ENCODE peak calls at places on chromosomes 13 and 19, in six cellular contexts. U is IMR-90, S is neuronal stem cell, L is H1, Y is mesenchymal stem cell, D is trophoblast cell. N is an unnamed sample.

GRCh38 chr19:39943586-39943985 is 9.2 kb upstream of the FCGBP start:
- DNase-seq in D (no peak), U (no peak), S (no peak), Y (no peak), L (no peak), N (no peak)

GRCh38 chr19:9936151-9937000 is at the start of gene OLFM2:
- DNase-seq in D (no peak), S (peak), Y (no peak), U (no peak), L (no peak), N (peak)

GRCh38 chr19:48480476-48481190 is 11.5 kb downstream of the CYTH2 start:
- DNase-seq in L (no peak), U (no peak), Y (no peak), D (no peak), S (no peak), N (no peak)

GRCh38 chr19:1376415-1376805 is 7.3 kb upstream of the NDUFS7 start:
- DNase-seq in D (no peak), U (no peak), Y (no peak), S (no peak), L (no peak), N (no peak)

GRCh38 chr19:1074512-1075283 is 7.7 kb downstream of the ARHGAP45 start:
- DNase-seq in D (peak), Y (no peak), U (no peak), L (no peak), S (no peak), N (no peak)

GRCh38 chr19:3565177-3565576 is 7.6 kb upstream of the HMG20B start:
- DNase-seq in D (peak), Y (peak), L (no peak), U (peak), S (no peak), N (no peak)

GRCh38 chr19:43754562-43755255 is at the start of gene SMG9:
- DNase-seq in Y (peak), U (peak), L (peak), D (peak), S (peak), N (peak)

GRCh38 chr13:27007166-27007565 is 164.4 kb downstream of the USP12 start:
- DNase-seq in D (no peak), Y (no peak), L (no peak), U (no peak), S (no peak), N (no peak)

GRCh38 chr19:50333737-50334617 is 4.8 kb upstream of the KCNC3 start:
- DNase-seq in U (no peak), Y (peak), D (peak), L (no peak), S (no peak), N (peak)

GRCh38 chr19:13243971-13244370 is 93.8 kb downstream of the IER2 start:
- DNase-seq in D (no peak), Y (no peak), L (no peak), U (no peak), S (no peak), N (no peak)

GRCh38 chr19:32631381-32631780 is 43.6 kb downstream of the ANKRD27 start:
- DNase-seq in Y (no peak), D (peak), U (no peak), L (no peak), S (no peak), N (no peak)

GRCh38 chr13:42777476-42777875 is 3.9 kb upstream of the FAM216B start:
- DNase-seq in D (no peak), S (no peak), Y (no peak), L (no peak), U (peak), N (no peak)

GRCh38 chr13:51313619-51314018 is 25.9 kb upstream of the SERPINE3 start:
- DNase-seq in D (no peak), U (no peak), Y (no peak), L (no peak), S (no peak), N (no peak)

GRCh38 chr19:41296323-41296935 is 13.5 kb upstream of the CCDC97 start:
- DNase-seq in U (no peak), S (no peak), L (no peak), Y (peak), D (peak), N (no peak)

GRCh38 chr19:46373573-46374359 is 26.9 kb downstream of the PPP5C start:
- DNase-seq in L (peak), U (peak), S (peak), Y (peak), D (peak), N (peak)

GRCh38 chr13:58999851-59000250 is 1163.9 kb downstream of the DIAPH3 start:
- DNase-seq in Y (no peak), U (no peak), S (no peak), D (no peak), L (no peak), N (no peak)

GRCh38 chr19:4930664-4931063 is 21.4 kb downstream of the UHRF1 start:
- DNase-seq in U (peak), L (no peak), D (no peak), Y (peak), S (no peak), N (no peak)

GRCh38 chr19:14503285-14503684 is 7.4 kb upstream of the GIPC1 start:
- DNase-seq in Y (no peak), D (no peak), U (no peak), S (no peak), L (no peak), N (no peak)

GRCh38 chr13:44116562-44117315 is 237.0 kb downstream of the LACC1 start:
- DNase-seq in Y (peak), L (no peak), S (no peak), D (no peak), U (peak), N (no peak)

GRCh38 chr13:67184247-67184646 is 45.9 kb downstream of the PCDH9 start:
- DNase-seq in L (no peak), Y (no peak), U (no peak), D (no peak), S (no peak), N (no peak)

GRCh38 chr13:31477961-31478360 is 261.4 kb upstream of the RXFP2 start:
- DNase-seq in D (no peak), Y (no peak), S (no peak), L (no peak), U (peak), N (no peak)

GRCh38 chr13:40161008-40161694 is 505.3 kb downstream of the FOXO1 start:
- DNase-seq in D (no peak), S (no peak), Y (peak), U (no peak), L (no peak), N (no peak)

GRCh38 chr13:93227906-93228801 is 1.5 kb downstream of the GPC6 start:
- DNase-seq in S (peak), L (no peak), Y (peak), U (peak), D (no peak), N (peak)

GRCh38 chr13:84658881-84659661 is 776.8 kb upstream of the SLITRK1 start:
- DNase-seq in Y (no peak), D (no peak), L (no peak), U (peak), S (no peak), N (no peak)

GRCh38 chr13:44243198-44243852 is 130.3 kb upstream of the SERP2 start:
- DNase-seq in Y (peak), U (peak), S (peak), D (peak), L (peak), N (peak)

GRCh38 chr19:1880611-1881392 is 4.5 kb downstream of the ABHD17A start:
- DNase-seq in Y (no peak), D (no peak), U (no peak), S (no peak), L (no peak), N (peak)

GRCh38 chr13:94121686-94122085 is 357.8 kb downstream of the DCT start:
- DNase-seq in U (peak), L (no peak), D (no peak), S (no peak), Y (peak), N (no peak)

GRCh38 chr13:21113851-21114306 is 52.5 kb upstream of the LATS2 start:
- DNase-seq in Y (no peak), U (no peak), D (no peak), S (no peak), L (no peak), N (no peak)

GRCh38 chr13:33034061-33034460 is 17.8 kb downstream of the KL start:
- DNase-seq in U (no peak), D (no peak), S (no peak), Y (no peak), L (no peak), N (no peak)

DNA sequence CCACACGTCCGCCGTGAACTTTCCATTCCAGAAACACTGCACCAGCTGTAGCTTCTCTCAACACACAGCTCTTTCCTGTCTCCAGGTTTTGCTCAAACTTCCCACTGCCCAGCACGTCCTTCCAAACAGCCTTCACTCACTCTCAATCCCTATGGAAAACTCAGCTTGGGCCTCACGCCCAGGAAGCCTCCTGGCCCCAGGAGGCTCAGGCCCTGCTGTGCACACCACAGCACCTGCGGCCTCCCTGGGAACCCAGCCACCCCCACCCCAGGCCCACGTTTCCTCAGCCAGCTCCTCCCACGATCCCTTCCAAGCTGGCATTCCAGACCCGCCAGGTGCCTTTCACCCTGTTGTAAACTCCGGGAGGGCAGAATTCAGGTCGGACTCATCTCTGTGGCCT is 35.2 kb downstream of the C13orf46 start:
- DNase-seq in L (no peak), D (no peak), U (no peak), S (no peak), Y (no peak), N (no peak)
- H3K14ac ChIP-seq in L (no peak), D (no peak), U (no peak), S (no peak), Y (no peak), N (no peak)

GRCh38 chr19:35069706-35070105 is 28.2 kb downstream of the HPN start:
- DNase-seq in U (peak), S (no peak), L (no peak), Y (no peak), D (no peak), N (no peak)
- H2BK120ac ChIP-seq in U (no peak), S (no peak), L (peak), Y (no peak), D (no peak), N (no peak)

DNA sequence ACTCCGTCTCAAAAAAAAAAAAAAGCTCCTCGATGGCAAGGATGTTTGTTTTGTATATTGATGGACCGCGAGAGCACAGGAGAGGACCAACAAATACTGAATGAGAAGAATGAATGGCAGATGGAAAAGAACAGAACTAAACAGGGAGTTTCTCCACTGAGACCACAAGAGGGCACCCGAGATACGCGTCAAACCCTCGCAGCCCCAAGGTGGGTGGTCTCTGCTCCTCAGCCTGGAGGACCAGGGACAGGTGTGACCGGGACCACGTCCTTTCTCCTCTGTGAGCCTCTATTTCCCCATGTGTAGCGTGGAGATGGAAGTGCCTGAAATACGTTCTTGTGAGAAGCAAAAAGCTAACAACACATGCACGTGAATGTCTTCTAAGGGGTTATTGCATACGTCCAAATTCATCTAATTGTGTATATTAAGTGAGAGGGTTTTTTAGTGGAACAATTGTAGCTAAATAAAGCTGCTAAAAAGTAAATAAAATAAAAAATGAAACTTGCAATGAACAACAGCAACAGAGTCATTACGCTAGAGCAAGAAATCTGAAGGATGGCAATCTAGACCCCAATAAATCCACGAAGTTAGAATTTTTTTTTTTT is 8.3 kb upstream of the CDC42EP5 start:
- DNase-seq in L (no peak), S (peak), D (peak), U (peak), Y (peak), N (peak)
- H3K14ac ChIP-seq in L (no peak), S (no peak), D (no peak), U (no peak), Y (no peak), N (no peak)

DNA sequence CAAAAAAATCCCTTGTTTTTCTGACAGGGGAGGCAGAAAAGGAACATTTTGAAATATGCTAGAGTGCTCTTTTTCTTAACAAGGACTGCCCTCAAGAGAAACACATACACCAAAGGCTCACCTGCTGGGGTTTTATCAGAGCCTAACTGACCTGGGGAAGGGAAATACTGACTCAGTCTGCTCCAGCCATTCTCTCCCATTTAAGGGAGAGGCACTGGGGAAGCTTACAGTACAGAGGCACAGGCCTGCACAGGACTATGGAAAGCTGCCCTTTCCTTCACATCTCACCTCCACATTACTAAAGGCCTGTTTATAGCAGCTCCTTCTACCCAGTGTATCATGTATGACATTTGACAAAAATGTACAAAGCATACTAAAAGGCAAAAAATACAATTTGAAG is 30.3 kb downstream of the TNFRSF19 start:
- DNase-seq in L (no peak), D (no peak), Y (no peak), S (no peak), U (no peak), N (no peak)
- H2BK120ac ChIP-seq in L (peak), D (no peak), Y (no peak), S (no peak), U (no peak), N (no peak)